ENCODE peak calls at places on chromosome 5, in four cellular contexts. One of them, this sample, is unnamed.

GRCh38 chr5:151223447-151224264 is at the start of gene CCDC69:
- DNase-seq in HL-60: peak
- DNase-seq in K562: peak
- DNase-seq in GM12878: no peak
- DNase-seq in this sample: peak

GRCh38 chr5:65809817-65810531 is 88.0 kb downstream of the NLN start:
- DNase-seq in HL-60: no peak
- DNase-seq in K562: peak
- DNase-seq in GM12878: no peak
- DNase-seq in this sample: no peak

GRCh38 chr5:150068472-150068871 is 17.9 kb downstream of the CSF1R start:
- DNase-seq in HL-60: no peak
- DNase-seq in K562: no peak
- DNase-seq in GM12878: no peak
- DNase-seq in this sample: no peak

GRCh38 chr5:149203896-149204544 is 62.7 kb downstream of the ABLIM3 start:
- DNase-seq in HL-60: no peak
- DNase-seq in K562: no peak
- DNase-seq in GM12878: no peak
- DNase-seq in this sample: no peak

GRCh38 chr5:175654346-175654745 is 3.5 kb upstream of the HRH2 start:
- DNase-seq in HL-60: no peak
- DNase-seq in K562: no peak
- DNase-seq in GM12878: no peak
- DNase-seq in this sample: no peak

GRCh38 chr5:109826426-109826825 is 136.7 kb downstream of the MAN2A1 start:
- DNase-seq in HL-60: no peak
- DNase-seq in K562: no peak
- DNase-seq in GM12878: no peak
- DNase-seq in this sample: no peak

GRCh38 chr5:34494111-34494755 is 161.9 kb upstream of the RAI14 start:
- DNase-seq in HL-60: no peak
- DNase-seq in K562: no peak
- DNase-seq in GM12878: no peak
- DNase-seq in this sample: no peak

GRCh38 chr5:129460121-129460950 is at the start of gene ADAMTS19:
- DNase-seq in HL-60: no peak
- DNase-seq in K562: no peak
- DNase-seq in GM12878: no peak
- DNase-seq in this sample: peak

GRCh38 chr5:77211691-77212047 is 1.2 kb downstream of the PDE8B start:
- DNase-seq in HL-60: no peak
- DNase-seq in K562: no peak
- DNase-seq in GM12878: no peak
- DNase-seq in this sample: no peak

GRCh38 chr5:139394123-139394653 is 716 bp downstream of the PROB1 start:
- DNase-seq in HL-60: no peak
- DNase-seq in K562: no peak
- DNase-seq in GM12878: no peak
- DNase-seq in this sample: no peak

GRCh38 chr5:159409801-159410200 is 79.5 kb upstream of the IL12B start:
- DNase-seq in HL-60: no peak
- DNase-seq in K562: no peak
- DNase-seq in GM12878: peak
- DNase-seq in this sample: no peak

GRCh38 chr5:33565304-33565703 is 124.5 kb downstream of the TARS1 start:
- DNase-seq in HL-60: no peak
- DNase-seq in K562: no peak
- DNase-seq in GM12878: no peak
- DNase-seq in this sample: no peak

GRCh38 chr5:160030631-160031377 is 21.9 kb downstream of the TTC1 start:
- DNase-seq in HL-60: no peak
- DNase-seq in K562: no peak
- DNase-seq in GM12878: no peak
- DNase-seq in this sample: no peak

GRCh38 chr5:150140830-150141229 is 14.8 kb downstream of the PDGFRB start:
- DNase-seq in HL-60: no peak
- DNase-seq in K562: no peak
- DNase-seq in GM12878: no peak
- DNase-seq in this sample: no peak

GRCh38 chr5:59390074-59390659 is 503.4 kb downstream of the PDE4D start:
- DNase-seq in HL-60: no peak
- DNase-seq in K562: peak
- DNase-seq in GM12878: no peak
- DNase-seq in this sample: no peak

GRCh38 chr5:40486437-40487270 is 193.1 kb upstream of the PTGER4 start:
- DNase-seq in HL-60: peak
- DNase-seq in K562: no peak
- DNase-seq in GM12878: peak
- DNase-seq in this sample: no peak

GRCh38 chr5:80989883-80990282 is 29.7 kb downstream of the RASGRF2 start:
- DNase-seq in HL-60: no peak
- DNase-seq in K562: no peak
- DNase-seq in GM12878: no peak
- DNase-seq in this sample: no peak

GRCh38 chr5:94849821-94850736 is 231.6 kb downstream of the SLF1 start:
- DNase-seq in HL-60: peak
- DNase-seq in K562: peak
- DNase-seq in GM12878: peak
- DNase-seq in this sample: peak

GRCh38 chr5:57482671-57483106 is at the start of gene ACTBL2:
- DNase-seq in HL-60: no peak
- DNase-seq in K562: no peak
- DNase-seq in GM12878: no peak
- DNase-seq in this sample: no peak

GRCh38 chr5:149409268-149409948 is 30.3 kb upstream of the IL17B start:
- DNase-seq in HL-60: no peak
- DNase-seq in K562: no peak
- DNase-seq in GM12878: no peak
- DNase-seq in this sample: no peak

DNA sequence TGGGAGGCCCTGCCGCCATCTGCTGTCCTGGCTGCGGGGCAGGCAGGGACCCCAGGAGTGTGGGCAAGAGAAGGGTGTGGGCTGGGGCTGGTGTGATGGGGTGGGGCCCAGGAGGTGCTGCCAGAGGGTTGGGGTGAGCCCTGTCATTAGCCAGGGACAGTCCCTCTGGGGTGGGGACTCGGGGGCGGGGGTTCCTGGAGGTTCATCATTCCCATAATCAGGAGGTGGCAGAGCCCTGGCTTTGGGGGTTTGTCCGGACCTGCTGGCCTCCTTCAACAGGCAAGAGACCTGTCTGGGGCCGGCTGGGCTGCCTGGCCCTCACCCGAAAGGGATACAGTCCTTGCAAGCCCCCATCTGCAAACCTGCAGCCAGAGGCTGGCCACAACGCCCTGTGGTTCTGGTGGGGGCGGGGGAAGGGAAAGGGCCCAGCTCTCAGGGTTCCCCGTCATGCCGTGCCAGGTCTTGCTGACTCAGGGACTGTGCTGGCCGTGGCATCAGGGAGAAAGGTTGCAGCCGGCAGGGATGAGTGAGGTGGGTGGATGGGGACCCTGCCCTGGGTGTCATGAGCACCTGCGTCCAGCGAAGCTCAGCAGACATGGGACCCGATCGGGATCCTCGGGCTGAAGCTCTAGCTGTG is 65.2 kb downstream of the MRPL36 start:
- DNase-seq in HL-60: no peak
- DNase-seq in K562: no peak
- DNase-seq in GM12878: no peak
- DNase-seq in this sample: peak
- TF ChIP-seq SPI1 in HL-60: no peak
- TF ChIP-seq SPI1 in K562: no peak
- TF ChIP-seq SPI1 in GM12878: no peak
- TF ChIP-seq SPI1 in this sample: no peak

DNA sequence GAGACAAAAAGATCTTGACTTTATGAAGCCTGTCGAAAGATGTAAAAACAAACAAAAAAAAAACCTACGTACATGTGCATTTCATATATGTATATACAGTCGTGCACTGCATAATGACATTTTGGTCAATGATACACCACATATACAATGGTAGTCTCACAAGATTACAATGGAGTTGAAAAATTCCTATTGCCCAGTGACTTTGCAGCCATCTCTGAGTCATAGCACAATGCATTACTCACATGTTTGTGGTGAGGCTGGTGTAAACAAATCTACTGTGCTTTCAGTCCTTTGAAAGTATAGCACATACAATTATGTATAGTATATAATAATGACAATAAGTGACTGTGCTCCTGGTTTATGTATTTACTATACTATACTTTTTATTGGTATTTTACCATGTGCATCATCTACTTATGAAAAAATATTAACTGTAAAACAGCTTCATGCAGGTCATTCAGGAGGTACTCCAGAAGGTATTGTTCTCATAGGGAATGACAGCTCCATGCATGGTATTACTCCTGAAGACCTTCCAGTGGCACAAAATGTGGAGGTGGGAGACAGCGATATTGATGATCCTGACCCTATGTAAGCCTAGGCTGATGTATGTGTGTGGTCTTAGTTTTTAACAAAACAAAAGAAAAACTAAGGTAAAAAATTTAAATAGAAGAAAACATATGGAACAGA is 73.7 kb upstream of the FST start:
- DNase-seq in HL-60: no peak
- DNase-seq in K562: no peak
- DNase-seq in GM12878: no peak
- DNase-seq in this sample: no peak
- TF ChIP-seq SPI1 in HL-60: no peak
- TF ChIP-seq SPI1 in K562: no peak
- TF ChIP-seq SPI1 in GM12878: no peak
- TF ChIP-seq SPI1 in this sample: no peak

GRCh38 chr5:73436535-73437125 is 11.9 kb downstream of the FOXD1 start:
- DNase-seq in HL-60: no peak
- DNase-seq in K562: no peak
- DNase-seq in GM12878: no peak
- DNase-seq in this sample: no peak
- TF ChIP-seq SPI1 in HL-60: no peak
- TF ChIP-seq SPI1 in K562: no peak
- TF ChIP-seq SPI1 in GM12878: no peak
- TF ChIP-seq SPI1 in this sample: no peak

GRCh38 chr5:169886033-169886432 is 94.3 kb downstream of the INSYN2B start:
- DNase-seq in HL-60: no peak
- DNase-seq in K562: no peak
- DNase-seq in GM12878: no peak
- DNase-seq in this sample: no peak
- TF ChIP-seq SPI1 in HL-60: no peak
- TF ChIP-seq SPI1 in K562: no peak
- TF ChIP-seq SPI1 in GM12878: no peak
- TF ChIP-seq SPI1 in this sample: no peak

DNA sequence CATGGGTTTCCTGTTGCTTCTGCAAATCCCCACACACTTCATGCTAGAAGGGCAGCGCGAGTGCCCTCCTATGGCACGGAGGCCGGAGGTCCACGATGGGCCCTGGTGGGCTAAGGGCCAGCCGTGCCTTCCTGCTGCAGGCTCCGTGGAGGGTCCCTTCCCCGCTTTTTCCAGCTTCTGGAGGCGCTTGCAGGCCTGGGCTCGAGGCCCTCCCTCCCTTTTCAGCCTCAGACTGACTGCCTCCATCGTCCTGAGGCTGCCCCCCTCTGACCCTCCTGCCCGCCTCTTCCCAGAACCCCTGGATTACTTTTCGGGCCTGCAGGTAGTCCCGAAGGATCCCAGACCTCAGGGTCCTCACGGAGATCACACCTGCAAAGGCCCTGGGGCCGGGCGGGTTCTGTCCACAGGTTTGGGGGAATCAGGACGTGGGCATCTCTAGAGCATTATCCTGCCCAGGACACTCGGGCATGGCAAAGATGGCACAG is 3.2 kb upstream of the TERT start:
- DNase-seq in HL-60: no peak
- DNase-seq in K562: no peak
- DNase-seq in GM12878: no peak
- DNase-seq in this sample: no peak
- TF ChIP-seq SPI1 in HL-60: no peak
- TF ChIP-seq SPI1 in K562: no peak
- TF ChIP-seq SPI1 in GM12878: no peak
- TF ChIP-seq SPI1 in this sample: no peak

GRCh38 chr5:143931389-143931984 is 119.5 kb downstream of the HMHB1 start:
- DNase-seq in HL-60: no peak
- DNase-seq in K562: no peak
- DNase-seq in GM12878: no peak
- DNase-seq in this sample: no peak
- TF ChIP-seq SPI1 in HL-60: no peak
- TF ChIP-seq SPI1 in K562: no peak
- TF ChIP-seq SPI1 in GM12878: no peak
- TF ChIP-seq SPI1 in this sample: no peak